ENCODE peak calls at places on chromosome 2, in six cellular contexts. K is mesenchymal stem cell, G is H9, S is mesendoderm, O is H1, C is IMR-90. B is an unnamed sample. For H3K27me3, the result is how much of the 10 kb centered on the place peaks cover.

GRCh38 chr2:117856415-117857210 is 42.1 kb downstream of the DDX18 start:
- DNase-seq in O (peak), C (peak), G (no peak), K (peak), S (peak), B (no peak)

GRCh38 chr2:120552079-120552478 is 183.6 kb upstream of the GLI2 start:
- DNase-seq in O (no peak), G (no peak), C (no peak), K (no peak), S (no peak), B (no peak)

GRCh38 chr2:189830510-189830909 is 46.3 kb downstream of the PMS1 start:
- DNase-seq in O (no peak), C (no peak), K (no peak), S (no peak), G (no peak), B (no peak)

GRCh38 chr2:9207641-9208301 is 1.2 kb downstream of the ASAP2 start:
- DNase-seq in C (no peak), S (peak), O (peak), K (peak), G (peak), B (no peak)

GRCh38 chr2:222806606-222807036 is 54.2 kb upstream of the ACSL3 start:
- DNase-seq in G (no peak), C (no peak), S (no peak), O (no peak), K (no peak), B (no peak)

GRCh38 chr2:199631129-199631528 is 173.4 kb upstream of the SATB2 start:
- DNase-seq in K (no peak), C (no peak), O (no peak), G (no peak), S (no peak), B (no peak)

GRCh38 chr2:178700922-178701342 is 106.3 kb downstream of the TTN start:
- DNase-seq in C (peak), O (no peak), K (peak), G (no peak), S (peak), B (peak)

GRCh38 chr2:178796079-178796677 is 11.0 kb downstream of the TTN start:
- DNase-seq in S (no peak), C (peak), K (peak), G (no peak), O (no peak), B (peak)

GRCh38 chr2:205511221-205511620 is 171.1 kb upstream of the NRP2 start:
- DNase-seq in K (no peak), C (peak), S (no peak), G (no peak), O (no peak), B (no peak)

GRCh38 chr2:25738383-25739343 is 65.3 kb upstream of the DTNB start:
- DNase-seq in C (no peak), O (no peak), K (no peak), G (no peak), S (peak), B (no peak)

GRCh38 chr2:61900246-61900645 is 5.2 kb upstream of the COMMD1 start:
- DNase-seq in O (no peak), S (no peak), C (peak), G (no peak), K (no peak), B (no peak)

GRCh38 chr2:70944291-70944690 is 8.6 kb downstream of the ATP6V1B1 start:
- DNase-seq in K (no peak), S (no peak), G (peak), C (no peak), O (peak), B (no peak)

GRCh38 chr2:96084006-96084857 is 32.1 kb downstream of the ADRA2B start:
- DNase-seq in K (no peak), S (no peak), G (peak), C (no peak), O (peak), B (no peak)

GRCh38 chr2:237412646-237413292 is 1.2 kb downstream of the COL6A3 start:
- DNase-seq in O (no peak), S (no peak), G (no peak), K (no peak), C (no peak), B (no peak)

GRCh38 chr2:88626171-88627054 is 851 bp downstream of the EIF2AK3 start:
- DNase-seq in C (no peak), O (peak), G (peak), S (peak), K (peak), B (peak)

GRCh38 chr2:88657131-88657530 is 29.9 kb upstream of the EIF2AK3 start:
- DNase-seq in K (no peak), S (no peak), O (no peak), G (no peak), C (peak), B (no peak)

GRCh38 chr2:137944714-137945113 is 19.6 kb upstream of the HNMT start:
- DNase-seq in O (no peak), S (no peak), C (no peak), K (no peak), G (no peak), B (no peak)

GRCh38 chr2:137943948-137944347 is 20.3 kb upstream of the HNMT start:
- DNase-seq in S (no peak), G (no peak), O (no peak), C (no peak), K (no peak), B (no peak)

GRCh38 chr2:137942037-137942784 is 22.1 kb upstream of the HNMT start:
- DNase-seq in K (no peak), C (no peak), G (no peak), O (no peak), S (no peak), B (no peak)

GRCh38 chr2:137942785-137943034 is 21.6 kb upstream of the HNMT start:
- DNase-seq in S (no peak), C (no peak), K (no peak), O (no peak), G (no peak), B (no peak)

GRCh38 chr2:137943035-137943830 is 21.0 kb upstream of the HNMT start:
- DNase-seq in K (no peak), G (no peak), S (no peak), O (no peak), C (no peak), B (no peak)
- H4K8ac ChIP-seq in K (no peak), G (no peak), S (no peak), O (no peak), C (no peak), B (no peak)

GRCh38 chr2:14936436-14936835 is 303.9 kb downstream of the LRATD1 start:
- DNase-seq in C (no peak), G (no peak), O (no peak), S (peak), K (no peak), B (no peak)
- H3K27me3 ChIP-seq in C (under half), G (under half), O (under half), S (under half), K (under half), B (under half)

GRCh38 chr2:85539361-85540130 is 578 bp downstream of the MAT2A start:
- DNase-seq in O (peak), G (peak), S (peak), C (peak), K (peak), B (peak)
- H3K18ac ChIP-seq in O (peak), G (peak), S (peak), C (peak), K (peak), B (peak)

GRCh38 chr2:182901748-182902147 is 35.3 kb upstream of the FRZB start:
- DNase-seq in O (no peak), K (no peak), G (no peak), C (no peak), S (no peak), B (no peak)
- H4K8ac ChIP-seq in O (no peak), K (no peak), G (no peak), C (no peak), S (no peak), B (no peak)

GRCh38 chr2:119521437-119521825 is 2.9 kb downstream of the SCTR start:
- DNase-seq in O (no peak), K (no peak), C (no peak), G (no peak), S (no peak), B (no peak)

GRCh38 chr2:119523383-119523958 is 812 bp downstream of the SCTR start:
- DNase-seq in C (no peak), O (no peak), S (no peak), K (no peak), G (no peak), B (no peak)

GRCh38 chr2:119525574-119525973 is 1.3 kb upstream of the SCTR start:
- DNase-seq in O (no peak), S (no peak), G (no peak), K (no peak), C (no peak), B (no peak)

GRCh38 chr2:119522561-119523110 is 1.6 kb downstream of the SCTR start:
- DNase-seq in C (no peak), O (no peak), G (no peak), K (no peak), S (no peak), B (no peak)

DNA sequence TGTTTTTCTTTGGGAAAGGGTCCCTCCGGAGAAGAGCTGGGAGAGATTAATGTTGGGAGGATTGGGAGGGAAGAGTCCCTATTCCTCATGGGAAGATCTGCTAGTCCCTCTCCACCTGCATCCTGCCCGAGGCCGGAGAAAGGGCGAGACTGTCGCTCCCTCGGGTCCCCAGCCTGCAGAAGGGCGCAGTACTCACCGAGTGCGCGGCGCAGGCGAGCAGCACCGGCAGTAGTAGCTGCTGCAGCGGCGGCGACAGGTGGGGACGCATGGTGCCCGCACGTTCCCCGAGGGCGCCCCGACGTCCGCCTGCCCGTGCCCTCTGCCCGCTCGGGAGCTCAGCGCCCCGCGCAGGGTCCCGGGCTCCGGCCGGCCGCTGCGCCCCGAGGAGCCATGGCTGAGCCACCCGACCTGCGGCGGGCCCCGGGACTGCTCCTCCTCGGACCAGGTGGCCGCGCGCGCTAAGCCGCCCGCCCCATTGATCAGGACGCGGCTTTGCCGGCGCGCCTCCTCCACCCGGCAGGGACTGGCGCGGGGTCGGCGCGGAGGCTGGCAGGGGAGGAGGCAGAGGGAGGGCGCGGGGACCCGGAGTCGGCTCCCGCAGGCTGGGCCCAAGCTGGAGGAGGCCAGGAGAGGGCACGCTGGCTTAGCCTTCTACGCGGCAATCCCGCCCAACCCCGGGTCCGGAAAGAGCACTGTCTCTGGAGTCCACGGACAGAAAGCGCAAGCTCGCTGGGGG is at the start of gene SCTR:
- DNase-seq in G (peak), S (peak), K (no peak), C (no peak), O (peak), B (peak)
- H3K27me3 ChIP-seq in G (under half), S (under half), K (half or more), C (under half), O (under half), B (half or more)

DNA sequence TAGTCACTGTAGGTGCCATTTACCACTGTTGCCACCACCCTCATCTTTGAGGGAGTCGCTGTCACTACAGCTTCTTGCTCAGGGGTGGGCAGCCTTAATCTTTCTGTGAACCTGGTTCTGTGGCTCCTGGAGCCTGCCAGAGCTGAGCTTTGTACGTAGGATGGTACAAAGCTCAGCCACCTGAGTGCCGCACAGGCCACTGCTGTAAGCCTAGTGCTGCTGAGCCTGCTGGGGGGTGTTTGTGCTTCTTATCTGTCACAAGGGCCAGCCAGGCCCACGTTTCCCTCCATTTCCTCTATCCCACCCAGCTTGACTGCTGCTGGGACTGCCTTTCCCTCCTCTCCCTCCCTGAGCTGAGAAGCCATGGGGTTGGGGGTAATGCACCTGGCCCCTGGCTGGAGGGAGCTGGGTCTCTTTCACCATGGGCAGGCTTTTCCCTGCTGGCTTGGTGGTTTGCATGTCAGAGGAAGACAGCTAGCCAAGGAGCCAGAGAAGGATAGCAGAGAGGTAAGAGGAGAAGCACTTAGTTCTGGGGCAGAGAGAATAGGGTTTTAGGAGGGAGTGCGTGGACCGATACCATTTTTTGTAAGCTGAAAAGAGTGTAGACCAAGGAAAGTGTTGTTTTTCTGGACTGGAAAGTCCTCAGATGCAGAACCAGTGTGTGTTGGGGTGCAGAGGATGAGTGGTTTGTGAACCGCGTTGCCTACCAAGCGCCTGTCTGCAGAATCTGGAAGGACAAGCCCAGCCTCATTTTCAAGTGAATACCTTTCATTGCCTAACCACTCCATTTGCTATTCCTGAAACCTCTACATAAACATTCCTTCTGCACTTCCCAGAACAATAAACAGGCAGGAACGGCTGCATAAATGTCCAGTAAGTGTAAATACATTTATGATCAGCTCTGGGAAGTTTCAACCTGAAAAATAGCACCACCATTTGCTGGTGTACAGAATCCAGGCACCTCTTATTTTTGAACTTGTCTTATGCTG is 45.1 kb upstream of the FHL2 start:
- DNase-seq in C (peak), O (no peak), S (no peak), K (peak), G (no peak), B (no peak)
- H3K18ac ChIP-seq in C (peak), O (no peak), S (no peak), K (peak), G (no peak), B (peak)

DNA sequence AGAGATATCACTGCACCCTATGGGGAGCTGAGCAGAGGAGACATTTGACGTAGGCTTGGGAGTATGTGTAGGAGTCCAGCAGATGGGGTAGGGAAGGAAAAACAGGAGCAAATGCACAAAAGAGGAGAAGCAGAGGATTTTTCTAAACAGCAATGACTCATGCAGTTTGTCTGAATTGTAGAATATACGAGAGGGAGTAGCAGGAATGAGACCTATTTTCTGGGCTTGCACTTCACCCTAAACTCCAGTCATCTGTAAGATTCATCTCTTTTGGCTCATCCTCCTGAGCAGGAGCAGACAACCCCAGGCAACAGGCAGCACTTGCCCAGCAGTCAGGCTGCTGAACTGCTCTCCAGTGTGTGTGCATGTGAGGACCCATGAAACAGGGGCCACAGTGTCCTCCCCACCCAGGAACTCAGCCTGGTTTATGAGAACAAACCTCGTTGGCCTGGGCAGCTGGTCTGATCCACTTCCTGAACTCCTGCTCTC is 100.2 kb upstream of the CDC42EP3 start:
- DNase-seq in K (peak), O (no peak), G (no peak), S (no peak), C (peak), B (no peak)
- H4K8ac ChIP-seq in K (peak), O (no peak), G (no peak), S (no peak), C (peak), B (no peak)